ENCODE peak calls at places on chromosomes 1 and 21, in six cellular contexts. One of them, this sample, is unnamed.

GRCh38 chr21:36330904-36331303 is 10.9 kb downstream of the MORC3 start:
- DNase-seq in HCT116: peak
- DNase-seq in MM.1S: peak
- DNase-seq in DND-41: peak
- DNase-seq in neural progenitor cell: peak
- DNase-seq in mammary epithelial cell: peak
- DNase-seq in this sample: peak

GRCh38 chr1:47406966-47407365 is 9.1 kb upstream of the FOXE3 start:
- DNase-seq in MM.1S: no peak
- DNase-seq in HCT116: no peak
- DNase-seq in neural progenitor cell: no peak
- DNase-seq in mammary epithelial cell: no peak
- DNase-seq in DND-41: no peak
- DNase-seq in this sample: no peak

GRCh38 chr1:14974361-14974760 is 179.2 kb upstream of the TMEM51 start:
- DNase-seq in neural progenitor cell: no peak
- DNase-seq in MM.1S: no peak
- DNase-seq in DND-41: no peak
- DNase-seq in mammary epithelial cell: no peak
- DNase-seq in HCT116: no peak
- DNase-seq in this sample: no peak

GRCh38 chr21:17834639-17835354 is 15.6 kb upstream of the C21orf91 start:
- DNase-seq in mammary epithelial cell: no peak
- DNase-seq in DND-41: no peak
- DNase-seq in HCT116: no peak
- DNase-seq in MM.1S: no peak
- DNase-seq in neural progenitor cell: no peak
- DNase-seq in this sample: peak

GRCh38 chr1:64469977-64470669 is at the start of gene CACHD1:
- DNase-seq in MM.1S: peak
- DNase-seq in DND-41: no peak
- DNase-seq in mammary epithelial cell: peak
- DNase-seq in neural progenitor cell: peak
- DNase-seq in HCT116: peak
- DNase-seq in this sample: no peak

GRCh38 chr21:41065539-41065938 is 102.4 kb upstream of the BACE2 start:
- DNase-seq in neural progenitor cell: no peak
- DNase-seq in MM.1S: no peak
- DNase-seq in HCT116: no peak
- DNase-seq in mammary epithelial cell: no peak
- DNase-seq in DND-41: no peak
- DNase-seq in this sample: no peak

GRCh38 chr1:206672011-206672688 is 12.6 kb upstream of the MAPKAPK2 start:
- DNase-seq in mammary epithelial cell: peak
- DNase-seq in MM.1S: no peak
- DNase-seq in HCT116: no peak
- DNase-seq in DND-41: no peak
- DNase-seq in neural progenitor cell: peak
- DNase-seq in this sample: no peak

GRCh38 chr1:56073614-56074356 is 505.6 kb downstream of the PLPP3 start:
- DNase-seq in mammary epithelial cell: no peak
- DNase-seq in MM.1S: no peak
- DNase-seq in neural progenitor cell: no peak
- DNase-seq in HCT116: no peak
- DNase-seq in DND-41: no peak
- DNase-seq in this sample: no peak

GRCh38 chr1:156241926-156242325 is at the start of gene BGLAP:
- DNase-seq in HCT116: no peak
- DNase-seq in mammary epithelial cell: no peak
- DNase-seq in MM.1S: no peak
- DNase-seq in neural progenitor cell: no peak
- DNase-seq in DND-41: no peak
- DNase-seq in this sample: no peak

GRCh38 chr1:179589524-179589923 is 2.1 kb upstream of the TDRD5 start:
- DNase-seq in mammary epithelial cell: no peak
- DNase-seq in DND-41: no peak
- DNase-seq in MM.1S: no peak
- DNase-seq in neural progenitor cell: no peak
- DNase-seq in HCT116: no peak
- DNase-seq in this sample: no peak

DNA sequence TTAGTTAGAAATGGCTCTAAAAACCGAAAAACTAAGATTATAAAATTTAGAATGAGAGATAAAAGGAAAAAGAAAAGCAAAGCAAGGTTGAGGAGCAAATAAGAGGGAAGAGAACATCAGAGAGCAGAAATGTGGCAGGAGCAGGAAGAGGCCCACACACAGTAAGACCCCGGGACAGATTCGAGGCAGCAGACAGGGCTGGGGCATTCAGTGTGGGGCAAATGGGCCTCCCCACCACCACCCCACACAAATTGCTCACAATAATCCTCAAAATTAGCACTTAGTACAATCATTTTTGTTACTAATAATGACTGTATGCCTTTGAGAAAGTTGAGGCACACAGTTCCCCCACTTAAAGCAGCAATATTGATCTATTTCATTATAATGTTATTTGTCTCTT is 17.1 kb upstream of the SLC44A3 start:
- DNase-seq in neural progenitor cell: no peak
- DNase-seq in HCT116: no peak
- DNase-seq in MM.1S: no peak
- DNase-seq in mammary epithelial cell: no peak
- DNase-seq in DND-41: no peak
- DNase-seq in this sample: no peak
- H3K9ac ChIP-seq in neural progenitor cell: no peak
- H3K9ac ChIP-seq in HCT116: no peak
- H3K9ac ChIP-seq in MM.1S: no peak
- H3K9ac ChIP-seq in mammary epithelial cell: no peak
- H3K9ac ChIP-seq in DND-41: no peak
- H3K9ac ChIP-seq in this sample: no peak

DNA sequence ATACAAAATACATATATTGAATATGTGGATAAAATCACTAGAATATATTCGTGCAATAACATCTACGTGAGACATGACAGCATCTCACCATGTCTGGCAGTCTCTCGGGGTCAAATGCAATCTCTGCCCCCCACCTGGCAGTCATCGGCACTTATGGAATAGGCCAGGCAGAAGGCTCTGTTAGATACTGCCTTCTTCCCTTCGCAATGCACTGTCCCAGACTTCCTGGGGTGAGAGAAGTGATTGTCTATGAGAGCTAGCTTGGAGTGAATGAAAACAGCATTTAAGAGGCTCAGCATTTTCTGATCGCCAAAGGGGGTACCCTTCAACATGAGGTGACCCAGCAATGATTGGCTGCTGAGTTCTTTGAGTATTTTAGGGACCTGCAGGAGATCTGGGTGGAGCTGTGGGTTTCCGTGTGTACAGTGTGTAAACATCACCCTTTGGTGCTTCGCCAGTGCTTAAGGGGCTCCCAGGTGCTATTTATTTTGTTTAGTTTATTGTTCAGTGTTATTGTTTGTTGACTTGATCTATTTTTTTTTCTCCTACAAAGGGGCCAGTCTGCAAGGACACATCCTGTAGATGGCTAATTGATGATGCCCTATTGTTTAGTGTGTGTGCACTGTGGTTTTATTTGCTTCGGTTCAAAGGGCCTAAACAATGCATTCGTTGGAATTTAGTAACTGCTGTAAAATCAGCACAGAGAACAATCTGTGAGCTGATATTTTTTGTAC is 10.2 kb downstream of the ERG start:
- DNase-seq in neural progenitor cell: no peak
- DNase-seq in mammary epithelial cell: no peak
- DNase-seq in HCT116: no peak
- DNase-seq in DND-41: no peak
- DNase-seq in MM.1S: no peak
- DNase-seq in this sample: no peak
- H3K9ac ChIP-seq in neural progenitor cell: no peak
- H3K9ac ChIP-seq in mammary epithelial cell: peak
- H3K9ac ChIP-seq in HCT116: no peak
- H3K9ac ChIP-seq in DND-41: no peak
- H3K9ac ChIP-seq in MM.1S: no peak
- H3K9ac ChIP-seq in this sample: no peak

GRCh38 chr1:5992814-5993552 is 758 bp upstream of the NPHP4 start:
- DNase-seq in DND-41: peak
- DNase-seq in MM.1S: peak
- DNase-seq in HCT116: no peak
- DNase-seq in mammary epithelial cell: no peak
- DNase-seq in neural progenitor cell: peak
- DNase-seq in this sample: peak
- H3K9ac ChIP-seq in DND-41: peak
- H3K9ac ChIP-seq in MM.1S: peak
- H3K9ac ChIP-seq in HCT116: peak
- H3K9ac ChIP-seq in mammary epithelial cell: peak
- H3K9ac ChIP-seq in neural progenitor cell: no peak
- H3K9ac ChIP-seq in this sample: peak

DNA sequence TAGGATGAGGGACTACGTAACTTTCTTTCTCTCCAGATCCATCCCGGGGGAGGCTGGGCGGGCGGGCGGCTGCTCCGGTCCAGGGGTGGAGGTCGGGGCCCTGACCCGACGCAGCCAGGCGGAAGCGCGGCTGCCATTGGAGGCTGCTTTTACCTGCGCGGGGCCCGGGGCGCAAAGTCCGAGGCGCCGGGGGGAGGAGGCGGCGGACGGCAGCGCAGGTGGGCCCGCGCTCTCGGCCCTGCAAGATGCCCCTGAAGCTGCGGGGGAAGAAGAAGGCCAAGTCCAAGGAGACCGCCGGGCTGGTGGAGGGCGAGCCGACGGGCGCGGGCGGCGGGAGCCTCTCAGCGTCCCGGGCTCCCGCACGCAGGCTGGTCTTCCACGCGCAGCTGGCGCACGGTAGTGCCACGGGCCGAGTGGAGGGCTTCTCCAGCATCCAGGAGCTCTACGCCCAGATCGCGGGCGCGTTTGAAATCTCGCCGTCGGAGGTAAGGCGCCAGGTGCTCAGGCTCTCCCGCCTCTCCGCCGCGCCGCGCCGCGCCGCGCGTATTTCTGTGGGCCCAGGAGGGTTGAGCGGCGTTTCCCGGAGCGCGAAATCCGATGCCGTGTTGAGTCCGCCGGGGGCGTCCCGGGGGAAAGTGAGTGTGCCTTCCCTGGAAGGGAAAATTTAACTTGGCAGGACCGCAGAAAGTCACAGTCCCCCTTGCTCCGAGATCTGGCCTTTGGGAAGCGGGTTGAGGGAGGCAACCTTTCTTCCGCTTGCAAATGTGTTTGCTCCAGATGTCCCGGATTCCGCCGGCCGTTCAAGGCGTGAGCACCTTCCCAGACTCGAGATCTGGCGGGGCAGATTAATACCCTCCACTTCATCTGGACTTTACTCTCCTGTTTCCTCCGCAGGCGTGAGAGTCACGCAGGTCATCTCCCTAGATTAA is at the start of gene GIPC2:
- DNase-seq in mammary epithelial cell: no peak
- DNase-seq in HCT116: no peak
- DNase-seq in DND-41: no peak
- DNase-seq in neural progenitor cell: peak
- DNase-seq in MM.1S: no peak
- DNase-seq in this sample: no peak
- H3K9ac ChIP-seq in mammary epithelial cell: no peak
- H3K9ac ChIP-seq in HCT116: no peak
- H3K9ac ChIP-seq in DND-41: no peak
- H3K9ac ChIP-seq in neural progenitor cell: no peak
- H3K9ac ChIP-seq in MM.1S: peak
- H3K9ac ChIP-seq in this sample: no peak

DNA sequence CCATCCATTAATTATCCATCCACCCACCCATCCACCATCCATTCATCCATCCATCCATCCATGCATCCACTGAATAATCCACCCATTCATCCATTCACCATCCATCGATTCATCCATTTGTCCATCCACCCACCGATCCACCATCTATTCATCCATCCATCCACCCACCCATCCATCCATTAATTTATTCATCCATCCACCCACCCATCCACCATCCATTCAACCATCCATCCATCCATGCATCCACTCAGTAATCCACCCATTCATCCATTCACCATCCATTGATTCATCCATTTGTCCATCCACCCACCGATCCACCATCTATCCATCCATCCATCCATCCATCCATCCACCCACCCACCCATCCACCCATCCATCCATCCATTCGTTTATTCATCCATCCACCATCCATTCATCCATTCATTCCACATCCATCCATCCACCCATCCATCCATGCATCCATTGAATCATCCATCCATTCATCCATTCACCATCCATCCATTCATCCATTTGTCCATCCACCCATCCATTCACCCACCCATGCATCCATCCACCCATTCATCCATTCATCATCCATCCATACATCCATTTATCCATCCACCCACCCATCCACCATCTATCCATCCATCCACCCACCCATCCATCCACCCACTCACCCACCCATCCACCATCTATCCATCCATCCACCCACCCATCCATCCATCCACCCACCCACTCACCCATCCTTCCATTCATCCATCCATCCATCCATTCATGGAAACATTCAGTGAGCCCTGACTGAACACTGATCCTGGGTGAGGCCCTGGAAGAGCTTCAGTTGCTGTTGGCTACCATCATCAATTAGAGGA is 83.4 kb upstream of the ARHGEF16 start:
- DNase-seq in neural progenitor cell: no peak
- DNase-seq in DND-41: no peak
- DNase-seq in MM.1S: no peak
- DNase-seq in HCT116: no peak
- DNase-seq in mammary epithelial cell: no peak
- DNase-seq in this sample: no peak
- H3K9ac ChIP-seq in neural progenitor cell: no peak
- H3K9ac ChIP-seq in DND-41: no peak
- H3K9ac ChIP-seq in MM.1S: no peak
- H3K9ac ChIP-seq in HCT116: no peak
- H3K9ac ChIP-seq in mammary epithelial cell: no peak
- H3K9ac ChIP-seq in this sample: no peak

GRCh38 chr1:69919129-69919921 is 286.1 kb downstream of the LRRC40 start:
- DNase-seq in MM.1S: no peak
- DNase-seq in DND-41: no peak
- DNase-seq in HCT116: no peak
- DNase-seq in mammary epithelial cell: no peak
- DNase-seq in neural progenitor cell: no peak
- DNase-seq in this sample: no peak
- H3K9ac ChIP-seq in MM.1S: no peak
- H3K9ac ChIP-seq in DND-41: no peak
- H3K9ac ChIP-seq in HCT116: no peak
- H3K9ac ChIP-seq in mammary epithelial cell: no peak
- H3K9ac ChIP-seq in neural progenitor cell: no peak
- H3K9ac ChIP-seq in this sample: no peak

GRCh38 chr1:175195281-175195680 is 2.7 kb upstream of the KIAA0040 start:
- DNase-seq in MM.1S: no peak
- DNase-seq in neural progenitor cell: no peak
- DNase-seq in DND-41: no peak
- DNase-seq in HCT116: no peak
- DNase-seq in mammary epithelial cell: no peak
- DNase-seq in this sample: no peak

GRCh38 chr1:175192630-175193338 is at the start of gene KIAA0040:
- DNase-seq in DND-41: peak
- DNase-seq in HCT116: peak
- DNase-seq in MM.1S: peak
- DNase-seq in mammary epithelial cell: peak
- DNase-seq in neural progenitor cell: peak
- DNase-seq in this sample: peak

GRCh38 chr1:175191654-175192053 is 922 bp downstream of the KIAA0040 start:
- DNase-seq in mammary epithelial cell: peak
- DNase-seq in MM.1S: peak
- DNase-seq in neural progenitor cell: peak
- DNase-seq in DND-41: peak
- DNase-seq in HCT116: no peak
- DNase-seq in this sample: peak

GRCh38 chr1:175193339-175193950 is 869 bp upstream of the KIAA0040 start:
- DNase-seq in HCT116: no peak
- DNase-seq in mammary epithelial cell: peak
- DNase-seq in neural progenitor cell: no peak
- DNase-seq in MM.1S: peak
- DNase-seq in DND-41: no peak
- DNase-seq in this sample: no peak

GRCh38 chr1:175192111-175192629 is 406 bp downstream of the KIAA0040 start:
- DNase-seq in neural progenitor cell: peak
- DNase-seq in MM.1S: peak
- DNase-seq in DND-41: peak
- DNase-seq in HCT116: no peak
- DNase-seq in mammary epithelial cell: peak
- DNase-seq in this sample: peak
- H3K9ac ChIP-seq in neural progenitor cell: no peak
- H3K9ac ChIP-seq in MM.1S: peak
- H3K9ac ChIP-seq in DND-41: peak
- H3K9ac ChIP-seq in HCT116: peak
- H3K9ac ChIP-seq in mammary epithelial cell: peak
- H3K9ac ChIP-seq in this sample: peak